ENCODE peak calls at places on chromosomes 13 and 19, in eight cellular contexts. R is mesothelial cell of epicardium; K is IMR-90; T is brain microvascular endothelial cell; Q is CD4-positive, alpha-beta T cell; V is neural progenitor cell; X is omental fat pad; Y is A549. B is an unnamed sample.

GRCh38 chr13:21069561-21070004 is 8.2 kb upstream of the LATS2 start:
- DNase-seq in R (no peak), K (peak), T (peak), Q (no peak), V (no peak), X (no peak), Y (peak), B (no peak)

GRCh38 chr13:59823495-59823894 is 340.2 kb downstream of the DIAPH3 start:
- DNase-seq in R (no peak), K (peak), T (peak), Q (no peak), V (no peak), X (no peak), Y (peak), B (no peak)

GRCh38 chr13:111282425-111282824 is 38.0 kb upstream of the TEX29 start:
- DNase-seq in R (no peak), K (no peak), T (no peak), Q (no peak), V (no peak), X (no peak), Y (no peak), B (no peak)

GRCh38 chr19:51552996-51553725 is 17.9 kb upstream of the ZNF175 start:
- DNase-seq in R (peak), K (peak), T (peak), Q (no peak), V (peak), X (peak), Y (peak), B (peak)

GRCh38 chr13:70249332-70250064 is 141.2 kb upstream of the KLHL1 start:
- DNase-seq in R (no peak), K (no peak), T (peak), Q (no peak), V (peak), X (no peak), Y (peak), B (no peak)

GRCh38 chr13:33112745-33113144 is 96.5 kb downstream of the KL start:
- DNase-seq in R (no peak), K (peak), T (peak), Q (no peak), V (no peak), X (no peak), Y (no peak), B (no peak)

GRCh38 chr19:373391-374182 is 29.0 kb upstream of the MIER2 start:
- DNase-seq in R (no peak), K (no peak), T (no peak), Q (no peak), V (no peak), X (no peak), Y (no peak), B (no peak)

GRCh38 chr13:50627111-50627510 is 216.4 kb downstream of the DLEU7 start:
- DNase-seq in R (no peak), K (no peak), T (no peak), Q (no peak), V (no peak), X (no peak), Y (no peak), B (no peak)

GRCh38 chr13:110575322-110576069 is 14.0 kb upstream of the RAB20 start:
- DNase-seq in R (no peak), K (peak), T (peak), Q (no peak), V (peak), X (no peak), Y (peak), B (no peak)

GRCh38 chr13:46032341-46032740 is 20.2 kb downstream of the ZC3H13 start:
- DNase-seq in R (no peak), K (no peak), T (no peak), Q (no peak), V (no peak), X (no peak), Y (no peak), B (no peak)

GRCh38 chr19:3692141-3693029 is 7.9 kb downstream of the PIP5K1C start:
- DNase-seq in R (no peak), K (no peak), T (no peak), Q (peak), V (no peak), X (no peak), Y (no peak), B (no peak)

GRCh38 chr13:31862828-31863227 is 123.5 kb downstream of the RXFP2 start:
- DNase-seq in R (no peak), K (no peak), T (no peak), Q (no peak), V (no peak), X (no peak), Y (no peak), B (no peak)

GRCh38 chr19:16369664-16370576 is 45.3 kb downstream of the KLF2 start:
- DNase-seq in R (no peak), K (no peak), T (no peak), Q (peak), V (no peak), X (no peak), Y (no peak), B (no peak)

GRCh38 chr13:41700790-41701310 is 243.5 kb downstream of the RGCC start:
- DNase-seq in R (no peak), K (peak), T (peak), Q (no peak), V (no peak), X (no peak), Y (peak), B (no peak)

GRCh38 chr13:32917504-32917903 is 98.7 kb upstream of the KL start:
- DNase-seq in R (no peak), K (peak), T (peak), Q (no peak), V (no peak), X (no peak), Y (no peak), B (no peak)

GRCh38 chr19:50482271-50482855 is 5.7 kb upstream of the GARIN5A start:
- DNase-seq in R (no peak), K (no peak), T (no peak), Q (no peak), V (no peak), X (no peak), Y (no peak), B (no peak)

GRCh38 chr19:6540918-6541689 is 10.3 kb downstream of the TNFSF9 start:
- DNase-seq in R (no peak), K (no peak), T (no peak), Q (no peak), V (no peak), X (no peak), Y (no peak), B (no peak)

GRCh38 chr19:54464624-54465266 is 1.2 kb upstream of the LENG9 start:
- DNase-seq in R (no peak), K (peak), T (peak), Q (peak), V (peak), X (peak), Y (peak), B (peak)

GRCh38 chr19:13044160-13044853 is 49.0 kb downstream of the NFIX start:
- DNase-seq in R (no peak), K (peak), T (no peak), Q (no peak), V (no peak), X (no peak), Y (no peak), B (no peak)

GRCh38 chr13:110471833-110472162 is 89.7 kb downstream of the RAB20 start:
- DNase-seq in R (no peak), K (peak), T (peak), Q (no peak), V (no peak), X (no peak), Y (no peak), B (no peak)

GRCh38 chr19:15675560-15675959 is 2.7 kb downstream of the CYP4F12 start:
- DNase-seq in R (no peak), K (no peak), T (no peak), Q (no peak), V (no peak), X (no peak), Y (no peak), B (no peak)

GRCh38 chr13:30618186-30618937 is 642 bp downstream of the USPL1 start:
- DNase-seq in R (no peak), K (no peak), T (no peak), Q (peak), V (peak), X (no peak), Y (no peak), B (no peak)

GRCh38 chr13:20721454-20722357 is 18.2 kb downstream of the IL17D start:
- DNase-seq in R (no peak), K (peak), T (peak), Q (no peak), V (peak), X (no peak), Y (no peak), B (no peak)

GRCh38 chr19:41872775-41873647 is 4.1 kb upstream of the CD79A start:
- DNase-seq in R (no peak), K (peak), T (peak), Q (peak), V (peak), X (no peak), Y (peak), B (peak)

GRCh38 chr19:6273701-6274601 is 5.8 kb downstream of the MLLT1 start:
- DNase-seq in R (no peak), K (peak), T (peak), Q (no peak), V (no peak), X (peak), Y (no peak), B (no peak)

GRCh38 chr13:75195479-75196111 is 286.4 kb downstream of the TBC1D4 start:
- DNase-seq in R (no peak), K (no peak), T (peak), Q (no peak), V (peak), X (no peak), Y (no peak), B (no peak)

GRCh38 chr19:40596608-40597328 is 4.4 kb upstream of the LTBP4 start:
- DNase-seq in R (no peak), K (peak), T (no peak), Q (no peak), V (peak), X (no peak), Y (peak), B (no peak)

GRCh38 chr19:41545547-41545946 is 30.4 kb upstream of the CEACAM21 start:
- DNase-seq in R (no peak), K (no peak), T (no peak), Q (no peak), V (no peak), X (no peak), Y (no peak), B (no peak)

DNA sequence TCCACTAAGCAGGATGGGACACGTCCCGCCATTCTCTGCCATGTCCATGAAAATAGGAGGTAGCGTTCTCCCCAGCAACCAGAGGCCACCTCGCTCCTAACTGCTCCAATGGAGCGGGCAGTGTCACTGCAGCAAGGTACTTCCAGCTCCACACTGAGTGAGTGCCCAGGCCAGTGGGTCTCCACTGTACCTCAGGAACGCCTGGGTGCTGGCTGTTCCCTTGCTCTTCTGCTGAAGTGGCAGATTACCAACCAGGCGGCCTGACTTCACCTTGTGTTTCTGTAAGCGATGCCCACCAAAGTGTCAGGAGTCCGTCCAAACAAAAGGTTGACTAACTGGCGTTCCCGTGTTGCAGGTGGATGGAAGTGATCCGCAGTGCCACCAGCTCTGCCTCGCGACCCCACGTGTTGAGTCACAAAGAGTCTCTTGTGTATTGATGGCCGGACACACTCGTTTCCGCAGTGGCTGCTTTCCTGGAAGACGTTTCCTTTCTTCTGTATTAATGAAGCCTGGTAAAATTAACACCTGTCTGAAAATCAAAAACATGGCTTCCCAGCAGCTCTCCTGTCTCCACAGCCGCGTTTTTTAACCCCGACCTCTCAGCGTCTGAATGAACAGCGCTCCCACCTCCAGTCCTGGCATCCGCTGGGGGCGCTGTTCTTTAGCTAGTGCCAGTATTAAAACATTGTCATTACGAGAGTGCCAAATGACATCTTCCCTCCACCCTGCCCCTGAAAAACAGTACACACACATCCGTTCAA is 128.8 kb downstream of the STK24 start:
- DNase-seq in R (no peak), K (no peak), T (no peak), Q (no peak), V (peak), X (peak), Y (peak), B (no peak)
- TF ChIP-seq CTCF in R (peak), K (peak), T (peak), Q (no peak), V (peak), X (no peak), Y (peak), B (peak)

DNA sequence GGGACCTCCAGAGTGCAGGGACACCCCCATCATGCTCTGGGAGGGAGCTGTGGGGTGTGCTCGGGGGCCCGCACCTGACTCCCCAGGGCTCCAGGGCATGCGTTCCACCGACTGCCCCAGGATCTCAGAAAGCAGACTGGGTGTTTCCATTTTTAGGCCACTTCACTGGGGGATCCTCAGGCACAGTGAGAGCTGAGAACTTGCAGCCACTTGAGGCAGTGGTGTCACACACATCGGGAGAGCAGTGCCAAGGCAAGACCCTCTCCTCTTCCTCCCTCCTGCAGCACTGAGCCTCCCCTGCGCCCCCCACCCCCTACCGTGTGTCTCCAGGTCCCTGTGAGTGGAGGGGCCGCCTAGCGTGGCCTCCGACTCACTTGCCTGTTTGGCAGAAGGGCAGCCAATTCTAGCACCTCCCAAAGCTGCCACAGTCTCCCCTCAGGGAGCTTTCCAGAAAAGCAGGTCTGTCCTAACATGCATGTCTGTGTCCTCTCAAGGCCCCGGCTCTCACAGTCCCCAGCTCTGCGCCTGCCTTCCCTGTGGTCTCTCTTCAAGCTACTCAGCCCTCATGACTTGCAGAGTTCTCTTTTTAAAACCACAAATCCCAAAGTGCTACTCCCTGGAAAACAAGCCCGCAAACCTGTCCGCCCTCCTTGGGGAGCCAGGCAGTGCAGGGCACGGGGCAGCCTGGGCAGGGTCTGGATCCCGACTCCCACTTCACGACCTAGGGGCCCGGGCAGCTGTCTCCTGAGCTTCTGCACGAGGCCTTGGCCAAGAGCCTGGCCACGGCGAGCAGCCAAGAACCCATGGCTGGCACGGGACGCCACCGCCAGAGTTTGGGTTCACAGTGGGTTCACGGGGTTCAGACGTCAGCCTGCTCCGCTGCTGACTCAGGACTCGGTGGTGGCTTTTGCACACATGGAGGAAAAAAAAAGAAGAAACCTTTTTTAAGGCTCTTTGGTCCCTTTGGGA is 94.1 kb downstream of the STK24 start:
- DNase-seq in R (no peak), K (peak), T (peak), Q (no peak), V (peak), X (no peak), Y (no peak), B (no peak)
- TF ChIP-seq CTCF in R (no peak), K (peak), T (peak), Q (no peak), V (peak), X (no peak), Y (no peak), B (peak)

DNA sequence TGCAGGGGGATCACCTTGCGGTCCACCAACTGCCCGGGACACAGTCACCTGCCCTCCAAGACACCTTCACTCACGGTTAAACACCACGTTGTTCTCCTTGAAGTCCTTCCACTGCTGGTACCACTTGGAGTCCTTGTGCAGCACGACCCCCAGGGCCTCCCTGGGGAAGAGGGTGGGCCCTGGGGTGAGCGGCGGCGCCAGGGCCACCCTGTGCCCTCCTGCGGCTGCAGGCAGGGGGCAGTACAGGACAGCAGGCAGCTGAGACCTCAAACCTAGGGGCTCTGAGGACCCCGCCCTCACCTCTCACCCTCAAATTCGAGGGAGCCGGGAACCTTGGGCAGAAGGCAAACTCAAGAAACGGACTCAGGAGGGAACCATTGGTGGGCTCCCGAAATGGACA is 7.5 kb upstream of the CTXN1 start:
- DNase-seq in R (no peak), K (no peak), T (no peak), Q (no peak), V (no peak), X (no peak), Y (no peak), B (no peak)
- TF ChIP-seq CTCF in R (peak), K (peak), T (peak), Q (no peak), V (peak), X (no peak), Y (no peak), B (peak)

GRCh38 chr19:8116437-8117293 is 32.7 kb downstream of the FBN3 start:
- DNase-seq in R (no peak), K (no peak), T (no peak), Q (no peak), V (no peak), X (no peak), Y (no peak), B (no peak)
- TF ChIP-seq CTCF in R (no peak), K (no peak), T (no peak), Q (no peak), V (no peak), X (no peak), Y (no peak), B (no peak)

GRCh38 chr19:33508431-33508830 is 13.2 kb downstream of the PEPD start:
- DNase-seq in R (no peak), K (no peak), T (no peak), Q (no peak), V (no peak), X (no peak), Y (no peak), B (no peak)
- TF ChIP-seq CTCF in R (no peak), K (no peak), T (no peak), Q (no peak), V (no peak), X (no peak), Y (no peak), B (no peak)

GRCh38 chr19:44789943-44790467 is 12.3 kb downstream of the CBLC start:
- DNase-seq in R (no peak), K (no peak), T (no peak), Q (no peak), V (no peak), X (no peak), Y (no peak), B (no peak)
- TF ChIP-seq CTCF in R (no peak), K (no peak), T (no peak), Q (no peak), V (no peak), X (no peak), Y (no peak), B (no peak)

GRCh38 chr13:72648513-72649065 is 78.8 kb downstream of the MZT1 start:
- DNase-seq in R (no peak), K (no peak), T (no peak), Q (no peak), V (peak), X (no peak), Y (peak), B (no peak)
- TF ChIP-seq CTCF in R (no peak), K (no peak), T (peak), Q (no peak), V (peak), X (no peak), Y (no peak), B (peak)

DNA sequence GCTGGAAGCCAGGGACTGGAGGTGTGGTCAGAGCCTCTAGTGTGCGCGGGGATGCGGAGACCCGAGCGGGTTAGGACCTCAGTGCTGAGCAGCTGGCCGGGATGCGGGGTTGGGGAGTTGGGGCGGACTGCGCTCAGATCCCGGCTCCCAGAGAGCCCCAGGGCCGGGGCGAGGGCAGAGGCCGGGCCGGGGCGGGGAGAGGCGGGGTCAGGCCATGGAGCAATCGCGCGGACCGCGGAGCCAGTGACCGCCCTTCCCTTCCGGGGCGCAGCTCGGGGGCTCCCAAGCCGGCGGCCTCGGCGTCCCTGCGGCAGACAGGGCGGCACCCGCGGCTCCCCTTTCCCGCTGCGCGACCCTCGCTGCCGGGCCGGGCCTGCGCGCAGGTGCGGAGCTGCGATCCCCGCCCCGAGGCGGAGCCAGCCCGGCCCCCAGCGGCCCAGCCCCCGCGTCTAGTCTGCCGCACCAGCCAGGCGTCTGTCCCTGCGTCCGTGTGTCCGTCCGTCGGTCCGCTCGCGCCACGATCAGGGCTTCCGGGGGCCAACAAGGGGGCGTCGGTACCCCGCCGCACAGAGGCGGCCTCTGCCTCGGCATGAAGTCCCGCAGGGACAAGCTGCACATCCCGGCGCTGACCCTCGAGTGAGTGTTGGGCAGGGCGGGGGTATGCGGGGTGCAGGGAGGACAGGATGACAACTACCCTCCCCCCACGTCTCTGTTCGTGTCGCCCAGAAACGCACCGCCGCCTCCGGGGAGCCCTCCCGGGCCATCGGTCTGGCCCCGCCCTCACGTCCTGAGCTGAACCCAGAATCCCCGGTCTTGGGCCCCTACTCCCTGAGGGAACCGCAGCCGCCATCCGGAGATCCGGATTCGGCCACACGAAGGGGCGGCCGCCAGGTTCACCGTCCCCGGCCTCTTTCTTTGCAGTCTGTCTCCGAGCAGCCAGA is 12.4 kb downstream of the MAST3 start:
- DNase-seq in R (no peak), K (no peak), T (no peak), Q (peak), V (peak), X (no peak), Y (no peak), B (no peak)
- TF ChIP-seq CTCF in R (no peak), K (no peak), T (no peak), Q (no peak), V (no peak), X (no peak), Y (no peak), B (no peak)